ENCODE peak calls at places on chromosome 6, in six cellular contexts. One of them, this sample, is unnamed.

GRCh38 chr6:28383235-28384142 is 16.1 kb downstream of the ZSCAN12 start:
- DNase-seq in cardiac muscle cell: peak
- DNase-seq in breast epithelium: peak
- DNase-seq in mucosa of descending colon: peak
- DNase-seq in body of pancreas: peak
- DNase-seq in GM06990: peak
- DNase-seq in this sample: peak

GRCh38 chr6:156980515-156980914 is 203.3 kb downstream of the ARID1B start:
- DNase-seq in cardiac muscle cell: peak
- DNase-seq in breast epithelium: no peak
- DNase-seq in mucosa of descending colon: no peak
- DNase-seq in body of pancreas: no peak
- DNase-seq in GM06990: no peak
- DNase-seq in this sample: no peak

GRCh38 chr6:36094786-36095496 is 35.4 kb upstream of the MAPK13 start:
- DNase-seq in cardiac muscle cell: peak
- DNase-seq in breast epithelium: peak
- DNase-seq in mucosa of descending colon: peak
- DNase-seq in body of pancreas: peak
- DNase-seq in GM06990: peak
- DNase-seq in this sample: peak

GRCh38 chr6:154450498-154450897 is 60.0 kb downstream of the CNKSR3 start:
- DNase-seq in cardiac muscle cell: no peak
- DNase-seq in breast epithelium: no peak
- DNase-seq in mucosa of descending colon: no peak
- DNase-seq in body of pancreas: no peak
- DNase-seq in GM06990: no peak
- DNase-seq in this sample: no peak

GRCh38 chr6:169158182-169158573 is 95.5 kb downstream of the THBS2 start:
- DNase-seq in cardiac muscle cell: no peak
- DNase-seq in breast epithelium: no peak
- DNase-seq in mucosa of descending colon: no peak
- DNase-seq in body of pancreas: no peak
- DNase-seq in GM06990: no peak
- DNase-seq in this sample: no peak

GRCh38 chr6:139640453-139640852 is 266.0 kb upstream of the CITED2 start:
- DNase-seq in cardiac muscle cell: no peak
- DNase-seq in breast epithelium: no peak
- DNase-seq in mucosa of descending colon: no peak
- DNase-seq in body of pancreas: no peak
- DNase-seq in GM06990: no peak
- DNase-seq in this sample: no peak

GRCh38 chr6:127192911-127193503 is 73.7 kb upstream of the RNF146 start:
- DNase-seq in cardiac muscle cell: no peak
- DNase-seq in breast epithelium: no peak
- DNase-seq in mucosa of descending colon: no peak
- DNase-seq in body of pancreas: no peak
- DNase-seq in GM06990: no peak
- DNase-seq in this sample: no peak

GRCh38 chr6:156630613-156631302 is 146.4 kb upstream of the ARID1B start:
- DNase-seq in cardiac muscle cell: no peak
- DNase-seq in breast epithelium: no peak
- DNase-seq in mucosa of descending colon: no peak
- DNase-seq in body of pancreas: no peak
- DNase-seq in GM06990: no peak
- DNase-seq in this sample: no peak

GRCh38 chr6:86685230-86685797 is 252.0 kb upstream of the HTR1E start:
- DNase-seq in cardiac muscle cell: no peak
- DNase-seq in breast epithelium: no peak
- DNase-seq in mucosa of descending colon: no peak
- DNase-seq in body of pancreas: no peak
- DNase-seq in GM06990: no peak
- DNase-seq in this sample: no peak

GRCh38 chr6:45445364-45445748 is 67.6 kb upstream of the SUPT3H start:
- DNase-seq in cardiac muscle cell: no peak
- DNase-seq in breast epithelium: no peak
- DNase-seq in mucosa of descending colon: no peak
- DNase-seq in body of pancreas: no peak
- DNase-seq in GM06990: no peak
- DNase-seq in this sample: no peak

GRCh38 chr6:53546256-53546655 is 1.4 kb upstream of the GCLC start:
- DNase-seq in cardiac muscle cell: no peak
- DNase-seq in breast epithelium: no peak
- DNase-seq in mucosa of descending colon: no peak
- DNase-seq in body of pancreas: no peak
- DNase-seq in GM06990: no peak
- DNase-seq in this sample: no peak

GRCh38 chr6:99613398-99613704 is 6.7 kb downstream of the PRDM13 start:
- DNase-seq in cardiac muscle cell: peak
- DNase-seq in breast epithelium: no peak
- DNase-seq in mucosa of descending colon: peak
- DNase-seq in body of pancreas: peak
- DNase-seq in GM06990: peak
- DNase-seq in this sample: no peak

GRCh38 chr6:21593927-21594421 is 423 bp downstream of the SOX4 start:
- DNase-seq in cardiac muscle cell: peak
- DNase-seq in breast epithelium: peak
- DNase-seq in mucosa of descending colon: no peak
- DNase-seq in body of pancreas: peak
- DNase-seq in GM06990: no peak
- DNase-seq in this sample: no peak

GRCh38 chr6:132650413-132650812 is 8.6 kb downstream of the TAAR1 start:
- DNase-seq in cardiac muscle cell: no peak
- DNase-seq in breast epithelium: no peak
- DNase-seq in mucosa of descending colon: no peak
- DNase-seq in body of pancreas: no peak
- DNase-seq in GM06990: no peak
- DNase-seq in this sample: no peak

GRCh38 chr6:37432590-37432915 is 468 bp upstream of the CMTR1 start:
- DNase-seq in cardiac muscle cell: no peak
- DNase-seq in breast epithelium: no peak
- DNase-seq in mucosa of descending colon: no peak
- DNase-seq in body of pancreas: no peak
- DNase-seq in GM06990: no peak
- DNase-seq in this sample: no peak

GRCh38 chr6:147738516-147739187 is 230.2 kb downstream of the SAMD5 start:
- DNase-seq in cardiac muscle cell: no peak
- DNase-seq in breast epithelium: no peak
- DNase-seq in mucosa of descending colon: no peak
- DNase-seq in body of pancreas: no peak
- DNase-seq in GM06990: no peak
- DNase-seq in this sample: no peak

GRCh38 chr6:143965503-143966171 is 42.4 kb downstream of the PLAGL1 start:
- DNase-seq in cardiac muscle cell: no peak
- DNase-seq in breast epithelium: no peak
- DNase-seq in mucosa of descending colon: no peak
- DNase-seq in body of pancreas: no peak
- DNase-seq in GM06990: no peak
- DNase-seq in this sample: no peak

GRCh38 chr6:46490425-46491200 is 636 bp downstream of the RCAN2 start:
- DNase-seq in cardiac muscle cell: peak
- DNase-seq in breast epithelium: no peak
- DNase-seq in mucosa of descending colon: peak
- DNase-seq in body of pancreas: peak
- DNase-seq in GM06990: no peak
- DNase-seq in this sample: no peak

GRCh38 chr6:35181313-35181932 is 32.3 kb upstream of the SCUBE3 start:
- DNase-seq in cardiac muscle cell: peak
- DNase-seq in breast epithelium: no peak
- DNase-seq in mucosa of descending colon: no peak
- DNase-seq in body of pancreas: no peak
- DNase-seq in GM06990: no peak
- DNase-seq in this sample: no peak

GRCh38 chr6:105022416-105022815 is 65.5 kb downstream of the LIN28B start:
- DNase-seq in cardiac muscle cell: no peak
- DNase-seq in breast epithelium: no peak
- DNase-seq in mucosa of descending colon: no peak
- DNase-seq in body of pancreas: no peak
- DNase-seq in GM06990: no peak
- DNase-seq in this sample: no peak

GRCh38 chr6:134007077-134007476 is 45.3 kb downstream of the SLC2A12 start:
- DNase-seq in cardiac muscle cell: no peak
- DNase-seq in breast epithelium: peak
- DNase-seq in mucosa of descending colon: peak
- DNase-seq in body of pancreas: peak
- DNase-seq in GM06990: no peak
- DNase-seq in this sample: no peak

GRCh38 chr6:26322645-26323482 is 42.1 kb upstream of the BTN3A2 start:
- DNase-seq in cardiac muscle cell: peak
- DNase-seq in breast epithelium: no peak
- DNase-seq in mucosa of descending colon: no peak
- DNase-seq in body of pancreas: peak
- DNase-seq in GM06990: peak
- DNase-seq in this sample: no peak

GRCh38 chr6:24004659-24005058 is 121.4 kb upstream of the NRSN1 start:
- DNase-seq in cardiac muscle cell: no peak
- DNase-seq in breast epithelium: no peak
- DNase-seq in mucosa of descending colon: no peak
- DNase-seq in body of pancreas: no peak
- DNase-seq in GM06990: no peak
- DNase-seq in this sample: no peak

GRCh38 chr6:39114395-39114706 is 635 bp downstream of the SAYSD1 start:
- DNase-seq in cardiac muscle cell: no peak
- DNase-seq in breast epithelium: no peak
- DNase-seq in mucosa of descending colon: no peak
- DNase-seq in body of pancreas: no peak
- DNase-seq in GM06990: no peak
- DNase-seq in this sample: no peak
- H3K4me3 ChIP-seq in cardiac muscle cell: peak
- H3K4me3 ChIP-seq in breast epithelium: peak
- H3K4me3 ChIP-seq in mucosa of descending colon: peak
- H3K4me3 ChIP-seq in body of pancreas: peak
- H3K4me3 ChIP-seq in GM06990: peak
- H3K4me3 ChIP-seq in this sample: peak

GRCh38 chr6:84771732-84772131 is 7.3 kb upstream of the TBX18 start:
- DNase-seq in cardiac muscle cell: no peak
- DNase-seq in breast epithelium: no peak
- DNase-seq in mucosa of descending colon: no peak
- DNase-seq in body of pancreas: no peak
- DNase-seq in GM06990: no peak
- DNase-seq in this sample: no peak

GRCh38 chr6:84773431-84774173 is 9.2 kb upstream of the TBX18 start:
- DNase-seq in cardiac muscle cell: peak
- DNase-seq in breast epithelium: no peak
- DNase-seq in mucosa of descending colon: peak
- DNase-seq in body of pancreas: peak
- DNase-seq in GM06990: peak
- DNase-seq in this sample: no peak

GRCh38 chr6:84772428-84773132 is 8.2 kb upstream of the TBX18 start:
- DNase-seq in cardiac muscle cell: no peak
- DNase-seq in breast epithelium: no peak
- DNase-seq in mucosa of descending colon: no peak
- DNase-seq in body of pancreas: no peak
- DNase-seq in GM06990: no peak
- DNase-seq in this sample: no peak

GRCh38 chr6:84774174-84775158 is 10.1 kb upstream of the TBX18 start:
- DNase-seq in cardiac muscle cell: peak
- DNase-seq in breast epithelium: no peak
- DNase-seq in mucosa of descending colon: peak
- DNase-seq in body of pancreas: peak
- DNase-seq in GM06990: peak
- DNase-seq in this sample: no peak

GRCh38 chr6:84773133-84773430 is 8.7 kb upstream of the TBX18 start:
- DNase-seq in cardiac muscle cell: no peak
- DNase-seq in breast epithelium: no peak
- DNase-seq in mucosa of descending colon: no peak
- DNase-seq in body of pancreas: no peak
- DNase-seq in GM06990: no peak
- DNase-seq in this sample: no peak
- H3K4me3 ChIP-seq in cardiac muscle cell: peak
- H3K4me3 ChIP-seq in breast epithelium: peak
- H3K4me3 ChIP-seq in mucosa of descending colon: no peak
- H3K4me3 ChIP-seq in body of pancreas: no peak
- H3K4me3 ChIP-seq in GM06990: no peak
- H3K4me3 ChIP-seq in this sample: peak

GRCh38 chr6:42296614-42297013 is 79.0 kb upstream of the MRPS10 start:
- DNase-seq in cardiac muscle cell: no peak
- DNase-seq in breast epithelium: no peak
- DNase-seq in mucosa of descending colon: no peak
- DNase-seq in body of pancreas: no peak
- DNase-seq in GM06990: no peak
- DNase-seq in this sample: no peak

GRCh38 chr6:42295181-42295580 is 77.5 kb upstream of the MRPS10 start:
- DNase-seq in cardiac muscle cell: no peak
- DNase-seq in breast epithelium: no peak
- DNase-seq in mucosa of descending colon: no peak
- DNase-seq in body of pancreas: no peak
- DNase-seq in GM06990: no peak
- DNase-seq in this sample: no peak

GRCh38 chr6:42294759-42295158 is 77.1 kb upstream of the MRPS10 start:
- DNase-seq in cardiac muscle cell: no peak
- DNase-seq in breast epithelium: no peak
- DNase-seq in mucosa of descending colon: no peak
- DNase-seq in body of pancreas: no peak
- DNase-seq in GM06990: no peak
- DNase-seq in this sample: no peak

GRCh38 chr6:42297661-42298060 is 80.0 kb upstream of the MRPS10 start:
- DNase-seq in cardiac muscle cell: no peak
- DNase-seq in breast epithelium: no peak
- DNase-seq in mucosa of descending colon: no peak
- DNase-seq in body of pancreas: no peak
- DNase-seq in GM06990: no peak
- DNase-seq in this sample: no peak

GRCh38 chr6:42295688-42296087 is 78.0 kb upstream of the MRPS10 start:
- DNase-seq in cardiac muscle cell: no peak
- DNase-seq in breast epithelium: no peak
- DNase-seq in mucosa of descending colon: no peak
- DNase-seq in body of pancreas: no peak
- DNase-seq in GM06990: no peak
- DNase-seq in this sample: no peak
- H3K4me3 ChIP-seq in cardiac muscle cell: no peak
- H3K4me3 ChIP-seq in breast epithelium: no peak
- H3K4me3 ChIP-seq in mucosa of descending colon: no peak
- H3K4me3 ChIP-seq in body of pancreas: no peak
- H3K4me3 ChIP-seq in GM06990: no peak
- H3K4me3 ChIP-seq in this sample: no peak

DNA sequence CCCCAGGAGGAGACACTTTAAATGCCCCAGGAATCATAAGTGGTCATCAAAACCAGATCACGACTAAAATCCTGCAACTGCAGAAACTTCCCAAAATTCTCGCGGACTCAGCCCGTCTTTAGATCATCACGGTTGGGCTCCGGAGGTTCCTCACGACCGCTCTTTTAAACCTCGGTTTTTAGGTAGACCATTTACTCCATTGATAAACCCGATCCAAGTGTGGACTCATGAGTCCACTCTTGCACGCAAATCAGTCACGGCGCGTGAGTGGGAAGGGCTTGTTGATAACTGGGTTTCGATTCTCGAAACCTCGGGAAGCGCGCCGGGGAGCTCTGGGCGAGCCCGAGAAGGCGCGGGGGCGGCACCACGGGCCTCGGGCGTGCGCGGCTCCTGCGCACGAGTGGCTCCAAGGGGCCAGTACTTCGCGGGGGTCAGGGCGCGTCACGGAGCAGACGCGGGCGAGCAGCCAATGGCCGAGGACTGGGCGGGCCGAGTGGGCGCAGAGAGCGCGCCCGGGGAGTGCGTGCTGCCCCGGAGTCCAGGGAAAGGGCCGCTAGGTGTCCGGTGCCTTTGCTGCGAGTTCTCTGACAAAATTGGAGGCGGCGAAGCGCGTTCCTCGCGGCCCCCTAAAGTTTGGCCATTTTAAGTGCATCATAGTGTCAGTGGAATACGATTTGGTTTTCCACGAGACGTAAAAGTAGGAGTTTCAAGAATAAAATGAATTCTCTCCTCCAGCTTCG is 658 bp upstream of the TENT5A start:
- DNase-seq in cardiac muscle cell: peak
- DNase-seq in breast epithelium: peak
- DNase-seq in mucosa of descending colon: peak
- DNase-seq in body of pancreas: peak
- DNase-seq in GM06990: peak
- DNase-seq in this sample: no peak
- H3K4me3 ChIP-seq in cardiac muscle cell: peak
- H3K4me3 ChIP-seq in breast epithelium: peak
- H3K4me3 ChIP-seq in mucosa of descending colon: peak
- H3K4me3 ChIP-seq in body of pancreas: peak
- H3K4me3 ChIP-seq in GM06990: peak
- H3K4me3 ChIP-seq in this sample: peak

This sample was measured in iPS DF 6.9.